ENCODE peak calls at places on chromosomes 16 and 17, in four cellular contexts. D, X, F and R are unnamed samples.

GRCh38 chr17:7114875-7115614 is 423 bp upstream of the ASGR2 start:
- DNase-seq in D (no peak), X (no peak), F (no peak), R (no peak)

GRCh38 chr16:8565498-8565897 is 24.8 kb downstream of the TMEM114 start:
- DNase-seq in D (no peak), X (no peak), F (no peak), R (peak)

GRCh38 chr16:78072275-78072674 is 27.2 kb upstream of the WWOX start:
- DNase-seq in D (no peak), X (no peak), F (no peak), R (peak)

GRCh38 chr17:12256380-12256995 is 235.8 kb downstream of the MAP2K4 start:
- DNase-seq in D (peak), X (peak), F (peak), R (no peak)

GRCh38 chr16:31093132-31093703 is 1.4 kb downstream of the VKORC1 start:
- DNase-seq in D (no peak), X (peak), F (peak), R (peak)

GRCh38 chr16:64121473-64121872 is 1000.4 kb downstream of the CDH11 start:
- DNase-seq in D (no peak), X (no peak), F (no peak), R (no peak)

GRCh38 chr17:45106101-45106500 is 26.2 kb downstream of the PLCD3 start:
- DNase-seq in D (no peak), X (no peak), F (no peak), R (no peak)

GRCh38 chr17:37839196-37839978 is 84.8 kb upstream of the TBC1D3K start:
- DNase-seq in D (no peak), X (no peak), F (no peak), R (no peak)

GRCh38 chr17:7721612-7722011 is 4.1 kb downstream of the DNAH2 start:
- DNase-seq in D (no peak), X (no peak), F (no peak), R (no peak)

GRCh38 chr16:31371619-31372484 is 16.9 kb downstream of the ITGAX start:
- DNase-seq in D (no peak), X (no peak), F (no peak), R (no peak)

GRCh38 chr16:8673611-8674412 is 605 bp upstream of the ABAT start:
- DNase-seq in D (no peak), X (no peak), F (no peak), R (no peak)

GRCh38 chr17:81337449-81337848 is 42.3 kb upstream of the SLC38A10 start:
- DNase-seq in D (no peak), X (peak), F (peak), R (peak)

GRCh38 chr17:59154335-59154720 is 658 bp downstream of the SKA2 start:
- DNase-seq in D (no peak), X (peak), F (peak), R (peak)

GRCh38 chr17:6755731-6756184 is at the start of gene XAF1:
- DNase-seq in D (peak), X (no peak), F (no peak), R (no peak)

GRCh38 chr17:44766409-44767038 is 7.7 kb downstream of the ADAM11 start:
- DNase-seq in D (no peak), X (no peak), F (no peak), R (no peak)

GRCh38 chr16:74666010-74666421 is 661 bp downstream of the RFWD3 start:
- DNase-seq in D (no peak), X (no peak), F (no peak), R (no peak)

GRCh38 chr17:3977387-3977786 is 13.2 kb upstream of the ATP2A3 start:
- DNase-seq in D (no peak), X (no peak), F (no peak), R (no peak)

GRCh38 chr16:9012848-9013507 is 49.3 kb upstream of the USP7 start:
- DNase-seq in D (no peak), X (peak), F (peak), R (peak)

GRCh38 chr16:24525970-24526559 is 13.3 kb upstream of the RBBP6 start:
- DNase-seq in D (no peak), X (no peak), F (no peak), R (no peak)

GRCh38 chr16:75193730-75194444 is 13.1 kb downstream of the CTRB2 start:
- DNase-seq in D (no peak), X (no peak), F (no peak), R (no peak)

GRCh38 chr17:50329716-50330115 is 16.2 kb upstream of the XYLT2 start:
- DNase-seq in D (no peak), X (no peak), F (no peak), R (no peak)

GRCh38 chr17:67020293-67020766 is 24.0 kb upstream of the CACNG1 start:
- DNase-seq in D (no peak), X (peak), F (no peak), R (no peak)

GRCh38 chr17:5816491-5816890 is 232.2 kb upstream of the NLRP1 start:
- DNase-seq in D (no peak), X (no peak), F (no peak), R (no peak)

GRCh38 chr17:48023408-48024148 is 14.0 kb downstream of the COPZ2 start:
- DNase-seq in D (no peak), X (peak), F (no peak), R (peak)

GRCh38 chr17:46002311-46002972 is 3.4 kb downstream of the STH start:
- DNase-seq in D (peak), X (peak), F (peak), R (peak)

GRCh38 chr17:31414590-31414918 is 23.1 kb downstream of the RAB11FIP4 start:
- DNase-seq in D (no peak), X (no peak), F (no peak), R (no peak)

GRCh38 chr17:40058151-40058784 is 4.1 kb upstream of the MED24 start:
- DNase-seq in D (no peak), X (no peak), F (no peak), R (no peak)

GRCh38 chr17:79991924-79992656 is 43.6 kb downstream of the TBC1D16 start:
- DNase-seq in D (no peak), X (no peak), F (no peak), R (no peak)

GRCh38 chr16:56301391-56301850 is 110.1 kb downstream of the GNAO1 start:
- DNase-seq in D (no peak), X (no peak), F (no peak), R (no peak)

GRCh38 chr16:50627419-50627818 is 53.7 kb downstream of the SNX20 start:
- DNase-seq in D (no peak), X (peak), F (no peak), R (peak)

GRCh38 chr16:31148281-31148728 is 1.6 kb downstream of the PRSS36 start:
- DNase-seq in D (no peak), X (peak), F (peak), R (peak)

GRCh38 chr16:4859900-4860255 is 12.6 kb downstream of the UBN1 start:
- DNase-seq in D (no peak), X (no peak), F (no peak), R (no peak)

GRCh38 chr16:4864728-4865127 is 17.4 kb downstream of the UBN1 start:
- DNase-seq in D (no peak), X (no peak), F (no peak), R (no peak)

GRCh38 chr16:4865231-4865860 is 18.1 kb downstream of the UBN1 start:
- DNase-seq in D (no peak), X (no peak), F (no peak), R (no peak)

GRCh38 chr16:4860727-4861342 is 13.6 kb downstream of the UBN1 start:
- DNase-seq in D (no peak), X (no peak), F (no peak), R (no peak)

GRCh38 chr16:4862639-4863038 is 15.4 kb downstream of the UBN1 start:
- DNase-seq in D (no peak), X (no peak), F (no peak), R (no peak)
- TF ChIP-seq USF1 in D (no peak), X (no peak), F (no peak), R (no peak)

DNA sequence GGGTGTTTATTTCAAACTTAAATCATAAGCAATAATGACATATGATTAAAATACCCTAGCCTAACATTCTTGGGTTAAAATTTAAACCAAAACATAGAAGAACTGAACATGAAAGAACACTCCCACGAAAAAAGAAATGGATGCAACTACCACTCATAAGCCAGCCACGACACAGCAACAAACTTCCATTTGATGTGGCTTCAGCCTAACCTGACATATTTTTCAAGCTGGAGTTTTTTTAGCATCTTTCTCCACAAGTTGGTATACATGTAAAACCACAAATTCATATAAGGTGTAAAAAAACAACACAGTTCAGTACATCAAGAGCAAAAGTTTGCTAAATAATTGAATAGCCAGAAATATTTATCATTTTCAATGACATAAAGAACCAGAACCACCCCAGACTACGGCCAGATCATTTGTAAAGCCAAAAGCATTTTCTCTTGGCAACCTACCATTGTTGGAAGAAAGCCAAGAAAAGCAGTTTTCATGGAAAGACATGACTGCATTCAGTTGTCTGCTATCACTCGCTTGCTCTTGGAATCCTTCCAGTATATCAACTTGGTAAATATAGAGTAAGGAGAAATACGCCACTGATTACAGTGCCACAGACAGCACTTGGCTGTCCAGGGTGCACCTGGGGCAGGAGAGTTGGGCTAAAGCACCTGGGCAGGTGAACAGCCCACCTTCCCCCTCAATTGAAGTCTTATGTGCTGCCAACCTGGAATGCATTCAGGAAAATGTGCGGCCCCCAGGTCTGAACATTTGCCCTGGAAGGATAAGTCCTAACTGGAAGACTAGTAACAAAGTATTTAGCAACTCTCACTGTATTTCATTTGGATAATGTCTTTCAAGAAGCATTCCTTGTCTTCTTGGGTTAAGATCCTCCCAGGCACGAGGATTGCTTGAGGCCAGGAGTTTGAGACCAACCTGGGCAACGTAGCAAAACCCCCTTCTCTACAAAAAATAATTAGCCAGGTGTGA is 60.5 kb downstream of the CREBBP start:
- DNase-seq in D (no peak), X (peak), F (peak), R (no peak)
- TF ChIP-seq USF1 in D (no peak), X (no peak), F (no peak), R (no peak)

DNA sequence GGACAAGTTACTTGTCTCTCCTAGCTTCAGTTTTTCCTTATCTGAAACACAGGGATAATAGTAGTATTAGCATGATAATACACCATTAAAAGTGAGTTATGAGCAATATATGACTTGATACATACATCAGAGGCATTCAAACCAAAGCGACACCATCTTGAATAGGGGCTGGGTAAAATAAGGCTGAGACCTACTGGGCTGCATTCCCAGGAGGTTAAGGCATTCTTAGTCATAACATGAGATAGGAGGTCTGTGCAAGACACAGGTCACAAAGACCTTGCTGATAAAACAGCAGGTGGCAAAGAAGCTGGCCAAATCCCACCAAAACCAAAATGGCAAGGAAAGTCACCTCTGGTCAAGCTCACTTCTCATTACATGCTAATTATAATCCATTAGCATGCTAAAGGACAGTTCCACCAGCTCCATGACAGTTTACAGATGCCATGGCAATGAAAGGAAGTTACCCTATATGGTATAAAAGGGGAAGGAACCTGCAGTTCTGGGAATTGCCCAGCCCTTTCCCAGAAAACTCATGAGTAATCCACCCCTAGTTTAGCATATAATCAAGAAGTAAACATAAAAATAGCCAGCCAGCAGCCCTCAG is 37.2 kb upstream of the HS3ST3A1 start:
- DNase-seq in D (no peak), X (no peak), F (no peak), R (no peak)
- TF ChIP-seq USF1 in D (no peak), X (no peak), F (no peak), R (no peak)

DNA sequence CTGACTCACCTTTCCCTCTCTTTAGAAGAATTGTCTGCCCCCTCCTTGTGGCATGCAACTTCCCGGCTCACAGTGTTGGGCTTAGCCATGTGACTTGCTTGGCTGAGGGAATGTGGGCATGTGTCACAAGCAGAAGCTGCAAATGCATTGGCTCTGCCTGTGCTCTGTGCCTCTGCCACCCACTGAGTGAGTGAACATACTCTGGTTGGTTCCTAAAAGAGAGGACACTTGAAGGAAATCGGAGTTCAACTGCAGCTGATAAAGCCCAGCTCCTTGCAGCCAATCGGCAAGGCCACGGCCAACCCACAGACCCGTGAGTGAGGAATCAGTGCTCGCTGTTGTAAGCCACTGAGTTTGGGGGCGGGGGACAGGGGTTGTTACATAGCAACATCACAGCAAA is 10.9 kb upstream of the GINS2 start:
- DNase-seq in D (no peak), X (peak), F (peak), R (no peak)
- TF ChIP-seq USF1 in D (no peak), X (peak), F (no peak), R (no peak)

GRCh38 chr17:75834279-75834920 is 9.8 kb downstream of the UNC13D start:
- DNase-seq in D (no peak), X (no peak), F (no peak), R (no peak)
- TF ChIP-seq USF1 in D (no peak), X (no peak), F (no peak), R (no peak)

GRCh38 chr17:72764632-72765041 is 327.9 kb downstream of the SLC39A11 start:
- DNase-seq in D (no peak), X (no peak), F (no peak), R (no peak)
- TF ChIP-seq USF1 in D (no peak), X (no peak), F (no peak), R (no peak)

GRCh38 chr16:22684282-22685161 is 129.4 kb upstream of the HS3ST2 start:
- DNase-seq in D (no peak), X (no peak), F (no peak), R (no peak)
- TF ChIP-seq USF1 in D (no peak), X (no peak), F (no peak), R (no peak)